ENCODE peak calls at places on chromosomes 2 and 18, in four cellular contexts. K is K562, A is HepG2, H is H1. S is an unnamed sample.

GRCh38 chr2:229445013-229445412 is 173.9 kb upstream of the PID1 start:
- DNase-seq in K (no peak), A (peak; percentile 74), H (no peak), S (peak; percentile 95)

GRCh38 chr2:132560562-132560961 is 109.4 kb downstream of the LYPD1 start:
- DNase-seq in K (no peak), A (no peak), H (no peak), S (no peak)

GRCh38 chr2:178234648-178235047 is 40.3 kb downstream of the OSBPL6 start:
- DNase-seq in K (no peak), A (no peak), H (no peak), S (no peak)

GRCh38 chr2:177242136-177242987 is 22.2 kb downstream of the NFE2L2 start:
- DNase-seq in K (peak; percentile 77), A (peak; percentile 70), H (no peak), S (peak; percentile 84)

GRCh38 chr2:20635698-20636584 is 15.0 kb downstream of the HS1BP3 start:
- DNase-seq in K (peak; percentile 84), A (peak; percentile 74), H (peak; percentile 96), S (peak; percentile 78)

GRCh38 chr2:19746611-19747309 is 155.0 kb downstream of the TTC32 start:
- DNase-seq in K (peak; percentile 12), A (peak; percentile 19), H (peak; percentile 83), S (peak; percentile 48)

GRCh38 chr18:54100920-54101319 is 123.5 kb downstream of the MBD2 start:
- DNase-seq in K (no peak), A (no peak), H (no peak), S (no peak)

GRCh38 chr18:35267161-35267651 is 22.8 kb downstream of the ZSCAN30 start:
- DNase-seq in K (no peak), A (no peak), H (no peak), S (no peak)

GRCh38 chr2:57943271-57943670 is 103.3 kb upstream of the VRK2 start:
- DNase-seq in K (no peak), A (no peak), H (no peak), S (no peak)

GRCh38 chr18:5895886-5896740 is 791 bp upstream of the TMEM200C start:
- DNase-seq in K (no peak), A (no peak), H (peak; percentile 80), S (no peak)

GRCh38 chr2:170462433-170463205 is 252.5 kb upstream of the SP5 start:
- DNase-seq in K (peak; percentile 59), A (no peak), H (no peak), S (no peak)

GRCh38 chr2:85753525-85754312 is at the start of gene ATOH8:
- DNase-seq in K (peak; percentile 14), A (peak; percentile 67), H (peak; percentile 82), S (peak; percentile 77)

GRCh38 chr18:79513381-79514081 is 117.8 kb downstream of the NFATC1 start:
- DNase-seq in K (no peak), A (no peak), H (no peak), S (no peak)

GRCh38 chr18:79203017-79203605 is 133.9 kb downstream of the ATP9B start:
- DNase-seq in K (no peak), A (no peak), H (no peak), S (no peak)

GRCh38 chr18:3453540-3454364 is 3.8 kb downstream of the TGIF1 start:
- DNase-seq in K (peak; percentile 58), A (peak; percentile 96), H (no peak), S (peak; percentile 76)

GRCh38 chr2:8135051-8135675 is 546.7 kb upstream of the ID2 start:
- DNase-seq in K (no peak), A (no peak), H (no peak), S (no peak)

GRCh38 chr2:108919571-108920373 is 69.2 kb downstream of the EDAR start:
- DNase-seq in K (no peak), A (no peak), H (no peak), S (no peak)

GRCh38 chr2:229591611-229592010 is 122.7 kb downstream of the DNER start:
- DNase-seq in K (no peak), A (no peak), H (no peak), S (no peak)

GRCh38 chr2:23002234-23002633 is 382.7 kb upstream of the KLHL29 start:
- DNase-seq in K (peak; percentile 2), A (no peak), H (no peak), S (no peak)

GRCh38 chr18:3440340-3440739 is 9.6 kb upstream of the TGIF1 start:
- DNase-seq in K (no peak), A (no peak), H (no peak), S (no peak)

GRCh38 chr2:74499269-74499939 is at the start of gene LBX2:
- DNase-seq in K (no peak), A (no peak), H (no peak), S (no peak)

GRCh38 chr2:233650981-233651380 is 14.7 kb downstream of the UGT1A10 start:
- DNase-seq in K (no peak), A (no peak), H (no peak), S (no peak)

GRCh38 chr2:182585430-182585829 is 130.6 kb upstream of the DNAJC10 start:
- DNase-seq in K (no peak), A (no peak), H (no peak), S (no peak)

GRCh38 chr2:97660775-97661417 is 2.9 kb downstream of the ACTR1B start:
- DNase-seq in K (peak; percentile 38), A (no peak), H (no peak), S (no peak)

GRCh38 chr2:105754011-105754410 is 9.3 kb downstream of the NCK2 start:
- DNase-seq in K (no peak), A (no peak), H (no peak), S (no peak)

GRCh38 chr2:118845843-118846666 is 1.4 kb downstream of the EN1 start:
- DNase-seq in K (no peak), A (no peak), H (peak; percentile 68), S (no peak)

GRCh38 chr2:223012291-223012690 is 39.7 kb upstream of the KCNE4 start:
- DNase-seq in K (no peak), A (no peak), H (no peak), S (no peak)

GRCh38 chr18:46621111-46621766 is 35.8 kb downstream of the LOXHD1 start:
- DNase-seq in K (no peak), A (no peak), H (peak; percentile 26), S (no peak)

GRCh38 chr2:201402651-201403573 is 45.8 kb upstream of the FLACC1 start:
- DNase-seq in K (no peak), A (no peak), H (no peak), S (no peak)

GRCh38 chr2:147760984-147761383 is 83.8 kb upstream of the ACVR2A start:
- DNase-seq in K (no peak), A (no peak), H (no peak), S (no peak)
- TF ChIP-seq MAFK in K (no peak), A (no peak), H (no peak), S (no peak)

GRCh38 chr2:46818141-46818552 is 97.5 kb downstream of the MCFD2 start:
- DNase-seq in K (no peak), A (no peak), H (no peak), S (no peak)
- TF ChIP-seq EP300 in K (no peak), A (no peak), H (no peak), S (no peak)

GRCh38 chr2:71799013-71799575 is 345.7 kb downstream of the DYSF start:
- DNase-seq in K (no peak), A (no peak), H (no peak), S (no peak)

GRCh38 chr2:71798266-71799012 is 345.1 kb downstream of the DYSF start:
- DNase-seq in K (peak; percentile 71), A (peak; percentile 61), H (peak; percentile 83), S (peak; percentile 71)

GRCh38 chr2:71796174-71796592 is 342.8 kb downstream of the DYSF start:
- DNase-seq in K (no peak), A (no peak), H (no peak), S (no peak)

GRCh38 chr2:71795486-71795885 is 342.1 kb downstream of the DYSF start:
- DNase-seq in K (no peak), A (no peak), H (no peak), S (no peak)

GRCh38 chr2:71797006-71797810 is 343.8 kb downstream of the DYSF start:
- DNase-seq in K (no peak), A (no peak), H (no peak), S (no peak)
- TF ChIP-seq HDAC2 in K (no peak), A (no peak), H (no peak), S (no peak)

DNA sequence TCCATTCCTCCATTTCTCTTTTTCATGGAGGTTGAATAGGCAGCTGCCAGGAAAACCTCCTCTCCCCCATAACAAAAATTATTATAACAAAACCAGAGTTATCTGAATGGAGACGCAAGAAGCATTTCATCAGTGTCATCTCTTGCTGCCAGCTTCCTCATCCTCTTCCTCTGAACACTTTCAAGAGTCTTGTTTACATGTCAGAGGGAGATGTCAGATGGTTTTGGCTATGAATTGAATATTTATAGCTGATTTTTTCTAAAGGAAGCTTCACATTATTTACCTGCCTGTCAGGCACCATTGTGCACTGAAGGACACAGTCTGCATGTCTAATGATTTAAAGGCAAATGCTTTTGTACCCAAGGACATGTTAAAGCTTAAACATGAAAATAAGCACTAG is 168.9 kb downstream of the ANKRD44 start:
- DNase-seq in K (no peak), A (no peak), H (no peak), S (no peak)
- TF ChIP-seq MAFK in K (no peak), A (no peak), H (no peak), S (no peak)

GRCh38 chr2:207394812-207395534 is 134.8 kb upstream of the CREB1 start:
- DNase-seq in K (peak; percentile 88), A (no peak), H (no peak), S (peak; percentile 94)
- TF ChIP-seq EP300 in K (peak; percentile 64), A (no peak), H (no peak), S (peak; percentile 83)

GRCh38 chr2:174594451-174594850 is 3.2 kb downstream of the WIPF1 start:
- DNase-seq in K (no peak), A (no peak), H (no peak), S (no peak)
- TF ChIP-seq HDAC2 in K (no peak), A (no peak), H (no peak), S (no peak)

GRCh38 chr2:71566271-71566858 is 113.0 kb downstream of the DYSF start:
- DNase-seq in K (no peak), A (no peak), H (no peak), S (no peak)

GRCh38 chr2:71562518-71562917 is 109.2 kb downstream of the DYSF start:
- DNase-seq in K (no peak), A (no peak), H (no peak), S (no peak)

GRCh38 chr2:71563872-71564271 is 110.5 kb downstream of the DYSF start:
- DNase-seq in K (no peak), A (no peak), H (no peak), S (no peak)

GRCh38 chr2:71564790-71565189 is 111.4 kb downstream of the DYSF start:
- DNase-seq in K (no peak), A (no peak), H (no peak), S (no peak)

GRCh38 chr2:71564361-71564760 is 111.0 kb downstream of the DYSF start:
- DNase-seq in K (no peak), A (no peak), H (no peak), S (no peak)
- TF ChIP-seq MAFK in K (no peak), A (no peak), H (no peak), S (no peak)

DNA sequence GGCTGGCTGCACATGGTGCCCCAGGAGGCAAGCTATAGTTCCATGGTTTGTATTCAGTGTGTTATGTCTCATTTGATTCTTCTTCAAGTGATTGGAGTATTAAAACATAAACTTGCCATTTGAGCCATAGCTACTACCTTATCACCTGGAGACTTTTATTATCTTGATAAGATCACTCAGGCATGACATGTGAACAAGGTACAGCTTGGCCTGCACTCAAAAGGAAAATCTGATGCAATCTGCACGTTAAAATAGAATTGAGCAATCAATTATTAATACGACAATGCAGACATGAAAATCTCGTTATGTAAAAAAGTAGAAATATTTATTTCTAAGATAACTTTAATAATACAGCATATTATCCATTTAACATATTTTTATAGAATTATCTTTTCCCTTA is 116.9 kb downstream of the RND3 start:
- DNase-seq in K (no peak), A (no peak), H (no peak), S (no peak)
- TF ChIP-seq EP300 in K (no peak), A (no peak), H (no peak), S (no peak)

S was measured in A549.